ENCODE peak calls at places on chromosomes 6 and 20, in five cellular contexts. One of them, this sample, is unnamed.

GRCh38 chr6:89268776-89269175 is 46.3 kb downstream of the GABRR2 start:
- DNase-seq in fibroblast of villous mesenchyme: no peak
- DNase-seq in adrenal gland: no peak
- DNase-seq in right cardiac atrium: no peak
- DNase-seq in fibroblast of mammary gland: no peak
- DNase-seq in this sample: peak; percentile 52

GRCh38 chr6:75098709-75099108 is 107.1 kb downstream of the COL12A1 start:
- DNase-seq in fibroblast of villous mesenchyme: peak; percentile 95
- DNase-seq in adrenal gland: peak; percentile 78
- DNase-seq in right cardiac atrium: peak; percentile 84
- DNase-seq in fibroblast of mammary gland: peak; percentile 99
- DNase-seq in this sample: peak; percentile 99

GRCh38 chr6:150734235-150734634 is 131.3 kb upstream of the MTHFD1L start:
- DNase-seq in fibroblast of villous mesenchyme: no peak
- DNase-seq in adrenal gland: no peak
- DNase-seq in right cardiac atrium: no peak
- DNase-seq in fibroblast of mammary gland: no peak
- DNase-seq in this sample: no peak

GRCh38 chr6:50819906-50820589 is 1.4 kb downstream of the TFAP2B start:
- DNase-seq in fibroblast of villous mesenchyme: no peak
- DNase-seq in adrenal gland: no peak
- DNase-seq in right cardiac atrium: no peak
- DNase-seq in fibroblast of mammary gland: no peak
- DNase-seq in this sample: no peak

GRCh38 chr6:109690740-109691687 is at the start of the genes AK9 and FIG4:
- DNase-seq in fibroblast of villous mesenchyme: peak; percentile 89
- DNase-seq in adrenal gland: peak; percentile 92
- DNase-seq in right cardiac atrium: peak; percentile 97
- DNase-seq in fibroblast of mammary gland: peak; percentile 90
- DNase-seq in this sample: peak; percentile 94

GRCh38 chr6:168302534-168302933 is 17.0 kb downstream of the DACT2 start:
- DNase-seq in fibroblast of villous mesenchyme: no peak
- DNase-seq in adrenal gland: no peak
- DNase-seq in right cardiac atrium: no peak
- DNase-seq in fibroblast of mammary gland: no peak
- DNase-seq in this sample: no peak

GRCh38 chr20:60950547-60950946 is 301.5 kb upstream of the CDH4 start:
- DNase-seq in fibroblast of villous mesenchyme: no peak
- DNase-seq in adrenal gland: no peak
- DNase-seq in right cardiac atrium: no peak
- DNase-seq in fibroblast of mammary gland: no peak
- DNase-seq in this sample: no peak

GRCh38 chr6:164700497-164700896 is 608.9 kb downstream of the C6orf118 start:
- DNase-seq in fibroblast of villous mesenchyme: no peak
- DNase-seq in adrenal gland: no peak
- DNase-seq in right cardiac atrium: no peak
- DNase-seq in fibroblast of mammary gland: no peak
- DNase-seq in this sample: no peak

GRCh38 chr6:99592900-99593299 is 13.7 kb upstream of the PRDM13 start:
- DNase-seq in fibroblast of villous mesenchyme: peak; percentile 62
- DNase-seq in adrenal gland: no peak
- DNase-seq in right cardiac atrium: no peak
- DNase-seq in fibroblast of mammary gland: peak; percentile 75
- DNase-seq in this sample: peak; percentile 20

GRCh38 chr20:6006603-6006949 is 47.3 kb downstream of the LRRN4 start:
- DNase-seq in fibroblast of villous mesenchyme: no peak
- DNase-seq in adrenal gland: no peak
- DNase-seq in right cardiac atrium: no peak
- DNase-seq in fibroblast of mammary gland: no peak
- DNase-seq in this sample: no peak

GRCh38 chr6:13421425-13422057 is 65.9 kb downstream of the GFOD1 start:
- DNase-seq in fibroblast of villous mesenchyme: no peak
- DNase-seq in adrenal gland: peak; percentile 31
- DNase-seq in right cardiac atrium: peak; percentile 56
- DNase-seq in fibroblast of mammary gland: no peak
- DNase-seq in this sample: no peak

GRCh38 chr6:62371840-62372239 is 85.8 kb upstream of the KHDRBS2 start:
- DNase-seq in fibroblast of villous mesenchyme: no peak
- DNase-seq in adrenal gland: no peak
- DNase-seq in right cardiac atrium: no peak
- DNase-seq in fibroblast of mammary gland: no peak
- DNase-seq in this sample: no peak

GRCh38 chr6:69232506-69233194 is 564.2 kb downstream of the LMBRD1 start:
- DNase-seq in fibroblast of villous mesenchyme: peak; percentile 43
- DNase-seq in adrenal gland: peak; percentile 78
- DNase-seq in right cardiac atrium: peak; percentile 89
- DNase-seq in fibroblast of mammary gland: peak; percentile 43
- DNase-seq in this sample: peak; percentile 74

GRCh38 chr6:113564401-113565161 is 292.6 kb upstream of the MARCKS start:
- DNase-seq in fibroblast of villous mesenchyme: peak; percentile 100
- DNase-seq in adrenal gland: peak; percentile 45
- DNase-seq in right cardiac atrium: peak; percentile 89
- DNase-seq in fibroblast of mammary gland: peak; percentile 98
- DNase-seq in this sample: peak; percentile 97

GRCh38 chr6:44805239-44805849 is 417.8 kb downstream of the CDC5L start:
- DNase-seq in fibroblast of villous mesenchyme: peak; percentile 31
- DNase-seq in adrenal gland: no peak
- DNase-seq in right cardiac atrium: no peak
- DNase-seq in fibroblast of mammary gland: peak; percentile 77
- DNase-seq in this sample: no peak

GRCh38 chr6:16832721-16833120 is 71.5 kb upstream of the ATXN1 start:
- DNase-seq in fibroblast of villous mesenchyme: no peak
- DNase-seq in adrenal gland: no peak
- DNase-seq in right cardiac atrium: no peak
- DNase-seq in fibroblast of mammary gland: no peak
- DNase-seq in this sample: no peak

DNA sequence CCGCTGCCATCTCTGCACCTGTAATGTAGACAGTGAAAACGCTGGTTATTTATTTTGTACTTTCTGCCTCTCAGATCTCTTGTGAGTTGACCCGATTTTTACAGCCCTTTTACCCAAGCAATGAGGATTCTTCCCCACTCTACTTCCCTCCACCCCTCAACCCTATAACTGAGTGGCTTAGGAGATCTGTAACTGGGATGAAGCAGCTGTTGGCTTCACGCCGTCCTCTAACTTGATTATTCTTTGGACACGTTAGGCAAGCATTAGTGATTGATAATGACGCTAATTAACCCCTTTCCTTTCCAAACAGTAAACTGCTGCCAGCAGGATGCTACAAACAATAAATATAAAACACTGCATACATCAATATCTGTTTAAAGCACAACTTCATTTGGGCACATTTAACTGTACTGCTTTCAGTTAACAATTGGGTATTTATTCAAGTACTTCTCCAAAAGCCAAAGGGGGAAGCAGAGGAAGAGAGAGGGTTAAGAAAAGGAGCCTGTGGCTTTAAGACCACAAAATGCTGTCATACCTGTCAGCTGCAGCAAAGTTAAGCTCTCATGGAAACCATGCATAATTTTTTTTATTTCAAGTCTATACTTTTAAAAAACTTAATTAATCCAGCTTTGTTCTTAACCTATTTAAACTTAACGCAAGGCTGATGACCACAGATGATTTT is 21.2 kb downstream of the TFAP2A start:
- DNase-seq in fibroblast of villous mesenchyme: no peak
- DNase-seq in adrenal gland: no peak
- DNase-seq in right cardiac atrium: no peak
- DNase-seq in fibroblast of mammary gland: no peak
- DNase-seq in this sample: no peak
- H3K4me3 ChIP-seq in fibroblast of villous mesenchyme: no peak overlapping the region
- H3K4me3 ChIP-seq in adrenal gland: no peak overlapping the region
- H3K4me3 ChIP-seq in right cardiac atrium: no peak overlapping the region
- H3K4me3 ChIP-seq in fibroblast of mammary gland: no peak overlapping the region
- H3K4me3 ChIP-seq in this sample: no peak overlapping the region

GRCh38 chr20:32539817-32540675 is 45.1 kb downstream of the NOL4L start:
- DNase-seq in fibroblast of villous mesenchyme: no peak
- DNase-seq in adrenal gland: no peak
- DNase-seq in right cardiac atrium: peak; percentile 73
- DNase-seq in fibroblast of mammary gland: no peak
- DNase-seq in this sample: no peak

GRCh38 chr20:32536861-32537656 is 48.1 kb downstream of the NOL4L start:
- DNase-seq in fibroblast of villous mesenchyme: no peak
- DNase-seq in adrenal gland: no peak
- DNase-seq in right cardiac atrium: peak; percentile 71
- DNase-seq in fibroblast of mammary gland: no peak
- DNase-seq in this sample: no peak

GRCh38 chr20:32537657-32538525 is 47.2 kb downstream of the NOL4L start:
- DNase-seq in fibroblast of villous mesenchyme: no peak
- DNase-seq in adrenal gland: no peak
- DNase-seq in right cardiac atrium: peak; percentile 68
- DNase-seq in fibroblast of mammary gland: no peak
- DNase-seq in this sample: no peak

GRCh38 chr20:32538526-32538918 is 46.6 kb downstream of the NOL4L start:
- DNase-seq in fibroblast of villous mesenchyme: no peak
- DNase-seq in adrenal gland: no peak
- DNase-seq in right cardiac atrium: peak; percentile 64
- DNase-seq in fibroblast of mammary gland: no peak
- DNase-seq in this sample: peak; percentile 48

GRCh38 chr20:32539063-32539816 is 45.9 kb downstream of the NOL4L start:
- DNase-seq in fibroblast of villous mesenchyme: no peak
- DNase-seq in adrenal gland: no peak
- DNase-seq in right cardiac atrium: peak; percentile 75
- DNase-seq in fibroblast of mammary gland: no peak
- DNase-seq in this sample: no peak
- H3K4me3 ChIP-seq in fibroblast of villous mesenchyme: no peak overlapping the region
- H3K4me3 ChIP-seq in adrenal gland: no peak overlapping the region
- H3K4me3 ChIP-seq in right cardiac atrium: no peak overlapping the region
- H3K4me3 ChIP-seq in fibroblast of mammary gland: no peak overlapping the region
- H3K4me3 ChIP-seq in this sample: no peak overlapping the region

DNA sequence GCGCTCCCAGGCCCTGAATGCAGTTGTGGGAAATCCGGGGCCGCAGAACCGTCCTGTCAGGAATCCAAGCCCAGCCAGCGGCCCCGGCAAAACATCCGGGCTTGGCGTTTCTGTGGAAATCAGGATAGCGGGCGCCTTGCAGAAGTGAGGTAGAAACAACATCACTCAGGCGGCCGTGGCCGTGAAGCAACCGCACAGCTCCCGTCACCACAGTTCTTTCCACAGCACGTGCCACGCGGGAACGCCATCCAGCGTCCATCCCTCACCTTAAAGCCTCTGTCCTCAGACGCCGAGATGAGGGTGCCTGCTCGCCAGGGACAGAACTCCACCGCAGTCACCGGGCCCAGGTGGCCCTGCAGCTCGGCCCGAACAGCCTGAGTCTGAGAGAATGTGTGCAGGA is 34.1 kb downstream of the WDR27 start:
- DNase-seq in fibroblast of villous mesenchyme: no peak
- DNase-seq in adrenal gland: no peak
- DNase-seq in right cardiac atrium: no peak
- DNase-seq in fibroblast of mammary gland: no peak
- DNase-seq in this sample: no peak
- H3K4me3 ChIP-seq in fibroblast of villous mesenchyme: no peak overlapping the region
- H3K4me3 ChIP-seq in adrenal gland: no peak overlapping the region
- H3K4me3 ChIP-seq in right cardiac atrium: no peak overlapping the region
- H3K4me3 ChIP-seq in fibroblast of mammary gland: no peak overlapping the region
- H3K4me3 ChIP-seq in this sample: no peak overlapping the region

DNA sequence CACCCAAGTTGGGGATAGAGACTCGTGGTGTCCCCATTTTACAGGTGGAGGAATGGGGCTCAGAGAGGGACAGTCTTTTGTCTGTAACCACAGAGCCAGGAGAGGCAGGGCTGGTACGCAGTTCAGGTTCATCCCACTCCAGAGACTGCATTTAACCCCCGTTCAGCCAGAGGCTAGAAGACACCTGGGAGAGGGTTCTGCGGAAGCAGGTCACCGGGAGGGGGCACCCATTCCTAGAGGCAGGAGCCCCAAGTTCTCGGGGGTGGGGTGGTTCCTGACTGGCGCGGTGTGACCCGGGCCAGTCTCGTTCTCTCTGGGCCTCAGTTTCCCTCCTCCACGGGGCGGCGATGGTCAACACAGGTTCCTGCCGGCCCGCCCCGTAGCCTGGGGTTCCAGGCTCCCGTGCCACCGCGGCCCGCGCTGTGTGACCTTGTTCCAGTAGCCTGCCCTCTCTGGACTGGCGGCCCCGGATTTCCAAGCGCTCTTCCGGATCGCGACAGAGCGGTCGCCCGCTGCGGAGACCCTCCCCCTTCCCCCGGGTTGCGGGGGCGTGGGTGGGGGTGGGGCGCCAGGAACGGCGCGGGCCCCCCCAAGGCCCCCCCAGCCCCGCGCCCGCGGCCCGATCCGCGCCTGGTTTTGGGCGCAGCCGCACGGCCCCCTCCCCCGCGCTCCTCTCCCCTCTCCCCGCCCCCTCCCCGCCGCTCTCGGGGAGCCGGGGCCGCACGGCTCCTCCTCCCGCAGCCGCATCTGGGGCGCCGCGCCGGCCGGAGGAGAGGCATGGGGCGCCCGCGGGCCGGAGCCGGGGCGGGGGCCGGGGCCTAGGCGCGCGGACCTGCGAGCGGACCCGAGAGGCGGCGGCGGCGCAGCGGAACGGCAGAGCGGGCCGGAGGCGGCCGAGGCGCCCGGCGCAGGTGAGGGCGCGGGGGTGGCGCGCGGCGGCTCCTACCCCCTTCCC is at the start of gene DLGAP4:
- DNase-seq in fibroblast of villous mesenchyme: no peak
- DNase-seq in adrenal gland: no peak
- DNase-seq in right cardiac atrium: no peak
- DNase-seq in fibroblast of mammary gland: no peak
- DNase-seq in this sample: no peak
- H3K4me3 ChIP-seq in fibroblast of villous mesenchyme: no peak within 1 kb of the TSS
- H3K4me3 ChIP-seq in adrenal gland: no peak within 1 kb of the TSS
- H3K4me3 ChIP-seq in right cardiac atrium: peak within 1 kb of the TSS; percentile 56
- H3K4me3 ChIP-seq in fibroblast of mammary gland: no peak within 1 kb of the TSS
- H3K4me3 ChIP-seq in this sample: no peak within 1 kb of the TSS

DNA sequence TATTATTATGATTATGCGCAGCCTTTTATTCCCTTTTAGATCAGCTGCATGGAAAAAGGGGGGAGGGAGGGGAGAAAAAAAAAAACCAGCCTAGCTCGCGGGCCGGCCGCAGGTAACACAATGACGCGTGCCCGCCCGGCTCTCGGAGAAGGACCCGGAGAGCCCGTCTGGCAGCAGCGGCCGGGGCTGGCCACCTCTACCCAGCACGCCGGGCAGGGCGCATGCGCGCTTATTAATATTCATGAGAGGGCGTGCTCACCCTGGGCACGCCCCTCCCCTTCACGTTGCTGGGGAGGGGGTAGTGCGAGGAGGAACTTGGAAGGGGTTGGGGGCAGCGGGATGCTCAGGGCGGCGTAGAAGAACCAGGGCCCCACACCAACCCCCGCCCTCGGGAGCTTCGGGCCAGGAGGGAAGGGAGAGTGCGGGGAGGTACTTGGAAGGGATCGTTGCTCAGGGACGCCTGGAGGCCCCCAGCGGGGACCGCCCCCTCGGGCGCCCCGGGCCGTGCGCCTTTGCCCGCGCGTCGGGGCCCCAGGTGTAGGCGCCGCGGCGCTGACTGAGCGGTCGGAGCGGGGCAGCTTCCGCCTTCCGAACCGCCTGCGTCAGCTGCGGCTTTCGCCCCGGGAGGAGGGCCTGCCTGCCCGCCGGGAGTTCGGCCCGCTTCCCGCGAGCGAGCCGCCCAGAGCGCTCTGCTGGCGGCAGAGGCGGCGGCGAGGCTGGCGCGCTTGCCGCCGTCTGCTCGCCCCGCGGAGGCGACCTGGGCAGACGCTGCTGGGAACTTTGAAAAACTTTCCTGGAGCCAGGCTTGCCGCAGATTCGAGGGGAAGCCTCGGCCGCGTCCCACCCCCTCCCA is at the start of gene JAG1:
- DNase-seq in fibroblast of villous mesenchyme: peak; percentile 94
- DNase-seq in adrenal gland: peak; percentile 94
- DNase-seq in right cardiac atrium: peak; percentile 99
- DNase-seq in fibroblast of mammary gland: peak; percentile 85
- DNase-seq in this sample: peak; percentile 97
- H3K4me3 ChIP-seq in fibroblast of villous mesenchyme: peak within 1 kb of the TSS; percentile 84
- H3K4me3 ChIP-seq in adrenal gland: peak within 1 kb of the TSS; percentile 60
- H3K4me3 ChIP-seq in right cardiac atrium: peak within 1 kb of the TSS; percentile 73
- H3K4me3 ChIP-seq in fibroblast of mammary gland: peak within 1 kb of the TSS; percentile 60
- H3K4me3 ChIP-seq in this sample: peak within 1 kb of the TSS; percentile 88

This sample was measured in choroid plexus epithelial cell.